ENCODE peak calls at places on chromosomes 5 and 9, in four cellular contexts. J is mesendoderm, V is H1, G is IMR-90. T is an unnamed sample.

GRCh38 chr9:86353591-86354047 is 591 bp downstream of the TUT7 start:
- DNase-seq in G (no peak), V (no peak), J (no peak), T (no peak)

GRCh38 chr5:9455826-9456434 is 89.9 kb downstream of the SEMA5A start:
- DNase-seq in J (peak), V (no peak), G (no peak), T (no peak)

GRCh38 chr5:140338336-140338735 is 8.1 kb downstream of the HBEGF start:
- DNase-seq in V (no peak), J (no peak), G (peak), T (no peak)

GRCh38 chr9:105954517-105954916 is 260.2 kb downstream of the TMEM38B start:
- DNase-seq in G (no peak), J (no peak), V (no peak), T (no peak)

GRCh38 chr5:72288923-72289322 is 31.1 kb downstream of the MRPS27 start:
- DNase-seq in J (no peak), G (no peak), V (no peak), T (no peak)

GRCh38 chr5:10441992-10442435 is 335 bp downstream of the ROPN1L start:
- DNase-seq in V (no peak), G (no peak), J (no peak), T (no peak)

GRCh38 chr9:134683714-134684374 is 42.2 kb downstream of the COL5A1 start:
- DNase-seq in V (no peak), G (no peak), J (no peak), T (no peak)

GRCh38 chr5:111135946-111136345 is 43.8 kb downstream of the WDR36 start:
- DNase-seq in G (peak), J (no peak), V (no peak), T (no peak)

GRCh38 chr5:14212838-14213237 is 69.7 kb downstream of the TRIO start:
- DNase-seq in G (no peak), J (no peak), V (no peak), T (no peak)

GRCh38 chr9:123928471-123929176 is 1.3 kb downstream of the DENND1A start:
- DNase-seq in V (no peak), G (peak), J (no peak), T (no peak)

GRCh38 chr9:34963577-34963976 is 5.5 kb downstream of the PHF24 start:
- DNase-seq in J (no peak), V (no peak), G (no peak), T (no peak)

GRCh38 chr9:98021306-98022040 is 35.1 kb upstream of the NANS start:
- DNase-seq in V (no peak), J (peak), G (no peak), T (peak)

GRCh38 chr9:89924611-89925010 is 319.8 kb downstream of the GADD45G start:
- DNase-seq in V (no peak), G (no peak), J (no peak), T (no peak)

GRCh38 chr9:76441551-76442322 is 17.2 kb upstream of the GCNT1 start:
- DNase-seq in G (peak), J (peak), V (no peak), T (no peak)

GRCh38 chr9:31290731-31291130 is 1093.7 kb upstream of the ACO1 start:
- DNase-seq in J (no peak), G (no peak), V (no peak), T (no peak)

GRCh38 chr9:119961774-119962408 is 592.7 kb upstream of the BRINP1 start:
- DNase-seq in J (peak), G (peak), V (peak), T (peak)

GRCh38 chr9:32424616-32425015 is 40.2 kb downstream of the ACO1 start:
- DNase-seq in G (peak), J (no peak), V (no peak), T (no peak)

GRCh38 chr5:140043508-140043872 is 391 bp upstream of the NRG2 start:
- DNase-seq in V (no peak), J (peak), G (no peak), T (peak)

GRCh38 chr9:4137234-4137633 is 162.6 kb downstream of the GLIS3 start:
- DNase-seq in V (no peak), J (peak), G (peak), T (no peak)
- H4K5ac ChIP-seq in V (no peak), J (no peak), G (peak), T (no peak)

GRCh38 chr5:6261668-6262067 is 116.7 kb downstream of the MED10 start:
- DNase-seq in V (no peak), J (no peak), G (no peak), T (no peak)

GRCh38 chr5:6261256-6261655 is 117.1 kb downstream of the MED10 start:
- DNase-seq in G (no peak), J (no peak), V (no peak), T (no peak)

GRCh38 chr5:6262651-6263363 is 115.5 kb downstream of the MED10 start:
- DNase-seq in V (no peak), G (no peak), J (no peak), T (no peak)

GRCh38 chr5:6264394-6264793 is 114.0 kb downstream of the MED10 start:
- DNase-seq in G (no peak), J (no peak), V (no peak), T (no peak)

DNA sequence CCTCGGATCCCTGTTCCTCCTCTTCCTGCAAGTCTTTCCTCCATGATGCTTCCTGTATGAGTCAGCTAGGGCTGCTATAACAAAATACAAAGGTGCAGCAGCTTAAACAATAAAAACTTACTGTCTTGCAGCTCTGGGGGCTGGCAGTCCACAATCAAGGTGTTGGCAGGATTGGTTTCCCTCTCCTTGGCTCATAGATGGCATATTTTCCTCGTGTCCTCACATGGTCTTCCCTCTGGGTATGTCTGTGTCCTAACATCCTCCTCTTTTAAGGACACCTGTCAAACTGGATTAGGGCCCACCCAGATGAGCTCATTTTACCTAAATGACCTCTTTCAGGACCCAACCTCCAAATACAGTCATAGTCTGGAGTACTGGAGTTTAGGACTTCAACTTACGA is 117.5 kb downstream of the MED10 start:
- DNase-seq in G (no peak), V (no peak), J (no peak), T (no peak)
- H4K5ac ChIP-seq in G (no peak), V (no peak), J (no peak), T (no peak)

GRCh38 chr9:4792572-4793411 is at the start of gene RCL1:
- DNase-seq in V (peak), G (peak), J (peak), T (peak)
- H4K5ac ChIP-seq in V (peak), G (no peak), J (no peak), T (peak)

GRCh38 chr5:146243217-146243616 is 39.8 kb downstream of the RBM27 start:
- DNase-seq in V (no peak), G (no peak), J (no peak), T (no peak)
- H4K5ac ChIP-seq in V (no peak), G (no peak), J (no peak), T (no peak)

GRCh38 chr5:54573783-54574485 is 56.4 kb downstream of the SNX18 start:
- DNase-seq in G (no peak), J (no peak), V (no peak), T (no peak)
- H4K5ac ChIP-seq in G (no peak), J (no peak), V (no peak), T (no peak)

GRCh38 chr9:83047839-83048775 is 14.8 kb downstream of the RASEF start:
- DNase-seq in G (peak), J (no peak), V (no peak), T (no peak)
- H4K5ac ChIP-seq in G (no peak), J (no peak), V (no peak), T (no peak)

GRCh38 chr5:163261647-163262269 is 175.6 kb upstream of the CCNG1 start:
- DNase-seq in J (no peak), V (no peak), G (no peak), T (no peak)
- H4K5ac ChIP-seq in J (no peak), V (no peak), G (no peak), T (no peak)

DNA sequence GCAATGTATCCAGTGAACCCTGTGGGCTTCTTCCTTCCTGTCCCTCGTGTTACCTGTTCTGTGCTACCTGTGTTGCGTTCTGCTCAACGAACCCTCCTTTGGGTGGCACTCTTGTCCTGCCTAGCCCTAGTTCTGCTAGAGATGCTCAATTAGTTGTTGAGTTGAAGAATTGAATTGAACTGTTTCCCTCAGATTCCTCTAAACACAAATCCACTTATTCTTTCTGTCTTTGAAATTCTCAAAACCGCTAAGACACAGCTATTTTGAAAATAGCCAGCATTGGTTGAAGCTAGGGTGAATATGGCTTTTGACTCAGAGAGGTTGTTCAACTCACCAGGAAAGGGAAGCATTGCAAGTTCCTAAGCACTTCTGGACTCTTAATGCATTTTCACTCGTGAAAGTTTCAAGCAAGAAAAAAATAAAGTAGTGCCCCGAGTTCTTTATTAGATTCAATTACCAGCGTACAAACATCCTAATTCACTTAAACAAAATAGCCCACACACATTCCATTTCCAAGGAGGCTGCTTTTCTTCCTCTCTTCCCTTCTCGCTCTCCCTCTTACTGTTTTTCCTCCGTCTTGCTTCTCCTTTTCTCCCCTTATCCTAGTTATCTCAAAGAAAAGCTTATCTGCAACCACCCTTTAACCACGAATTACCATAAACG is 648 bp upstream of the ITGA1 start:
- DNase-seq in G (peak), J (peak), V (no peak), T (peak)
- H4K5ac ChIP-seq in G (peak), J (no peak), V (no peak), T (no peak)

DNA sequence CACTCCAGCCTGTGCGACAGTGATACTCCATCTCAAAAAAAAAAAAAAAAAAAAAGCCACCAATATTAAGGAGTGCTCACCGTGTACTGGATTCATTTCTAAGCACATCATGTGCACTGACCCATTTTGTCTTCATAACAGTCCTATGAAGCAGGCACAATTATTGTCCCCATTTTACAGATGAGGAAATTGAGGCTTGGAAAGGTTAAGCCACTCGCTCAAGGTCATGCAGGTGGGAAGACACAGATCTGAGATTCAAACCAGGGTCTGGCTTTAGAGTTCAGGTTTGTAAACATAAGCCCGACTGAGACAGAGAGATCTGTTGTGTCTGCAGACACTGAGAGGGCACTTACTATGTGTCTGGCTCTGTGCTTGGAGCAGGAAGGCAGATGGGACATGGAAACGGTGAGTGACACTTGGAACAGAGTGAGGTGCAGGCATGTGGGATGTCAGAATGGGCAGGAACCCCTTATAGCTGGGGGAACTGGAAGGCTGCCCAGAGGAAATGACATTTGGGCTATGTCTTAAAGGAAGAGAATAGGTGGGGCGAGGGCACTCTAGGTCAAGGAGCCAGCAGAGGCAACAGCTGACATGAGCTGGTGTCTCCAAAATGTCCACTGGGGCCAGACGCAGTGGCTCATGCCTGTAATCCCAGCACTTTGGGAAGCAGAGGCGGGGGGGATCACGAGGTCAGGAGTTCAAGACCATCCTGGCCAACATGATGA is 69.9 kb downstream of the STK10 start:
- DNase-seq in V (no peak), G (no peak), J (no peak), T (no peak)
- H4K5ac ChIP-seq in V (no peak), G (no peak), J (no peak), T (no peak)

T was measured in H9.